ENCODE peak calls at places on chromosomes 2 and 18, in four cellular contexts. D is omental fat pad, T is AG09319, V is AG10803. W is an unnamed sample.

GRCh38 chr2:60483400-60483799 is 70.1 kb downstream of the BCL11A start:
- DNase-seq in D (no peak), T (no peak), V (peak), W (peak)

GRCh38 chr2:240132651-240132980 is 3.5 kb downstream of the COPS9 start:
- DNase-seq in D (no peak), T (no peak), V (no peak), W (no peak)

GRCh38 chr2:70036290-70036689 is 51.0 kb upstream of the PCBP1 start:
- DNase-seq in D (no peak), T (no peak), V (no peak), W (no peak)

GRCh38 chr2:19235308-19235707 is 123.1 kb downstream of the OSR1 start:
- DNase-seq in D (no peak), T (peak), V (peak), W (peak)

GRCh38 chr2:234308814-234309195 is 188.1 kb downstream of the ARL4C start:
- DNase-seq in D (no peak), T (no peak), V (peak), W (peak)

GRCh38 chr2:113791697-113792590 is 35.5 kb upstream of the SLC35F5 start:
- DNase-seq in D (no peak), T (peak), V (peak), W (no peak)

GRCh38 chr18:76338088-76338487 is 157.0 kb downstream of the ZNF516 start:
- DNase-seq in D (no peak), T (no peak), V (no peak), W (no peak)

GRCh38 chr2:205197468-205198129 is 484.7 kb upstream of the NRP2 start:
- DNase-seq in D (no peak), T (no peak), V (no peak), W (no peak)

GRCh38 chr2:239588451-239589269 is 187.8 kb upstream of the HDAC4 start:
- DNase-seq in D (no peak), T (no peak), V (no peak), W (no peak)

GRCh38 chr2:132560562-132560961 is 109.4 kb downstream of the LYPD1 start:
- DNase-seq in D (no peak), T (no peak), V (no peak), W (no peak)

GRCh38 chr18:31049189-31049588 is 6.6 kb upstream of the DSC3 start:
- DNase-seq in D (no peak), T (no peak), V (no peak), W (no peak)

GRCh38 chr2:105052773-105053172 is 14.9 kb downstream of the MRPS9 start:
- DNase-seq in D (no peak), T (no peak), V (no peak), W (no peak)

GRCh38 chr2:230230087-230230486 is 4.6 kb downstream of the SP140 start:
- DNase-seq in D (no peak), T (no peak), V (peak), W (peak)

GRCh38 chr2:126837926-126838717 is 60.6 kb upstream of the TEX51 start:
- DNase-seq in D (no peak), T (no peak), V (no peak), W (no peak)

GRCh38 chr2:16663121-16663905 is 2.3 kb downstream of the CYRIA start:
- DNase-seq in D (no peak), T (no peak), V (no peak), W (no peak)

GRCh38 chr2:71608034-71608433 is 154.7 kb downstream of the DYSF start:
- DNase-seq in D (peak), T (no peak), V (no peak), W (no peak)

GRCh38 chr18:35971661-35972196 is 750 bp upstream of the RMP24 start:
- DNase-seq in D (no peak), T (no peak), V (no peak), W (no peak)

GRCh38 chr2:60644942-60645341 is 91.5 kb upstream of the BCL11A start:
- DNase-seq in D (no peak), T (no peak), V (no peak), W (no peak)

GRCh38 chr2:66084948-66085590 is 349.9 kb upstream of the MEIS1 start:
- DNase-seq in D (no peak), T (no peak), V (no peak), W (no peak)

GRCh38 chr2:66494708-66495107 is 59.8 kb downstream of the MEIS1 start:
- DNase-seq in D (peak), T (peak), V (peak), W (peak)

GRCh38 chr18:76365561-76365960 is 129.5 kb downstream of the ZNF516 start:
- DNase-seq in D (no peak), T (no peak), V (no peak), W (no peak)

GRCh38 chr2:215354771-215355695 is 43.2 kb downstream of the ATIC start:
- DNase-seq in D (no peak), T (no peak), V (peak), W (peak)

GRCh38 chr18:12883003-12883683 is 894 bp downstream of the PTPN2 start:
- DNase-seq in D (no peak), T (no peak), V (no peak), W (no peak)

GRCh38 chr18:12882416-12882815 is 1.6 kb downstream of the PTPN2 start:
- DNase-seq in D (no peak), T (no peak), V (peak), W (no peak)

GRCh38 chr18:12884521-12885323 is 685 bp upstream of the PTPN2 start:
- DNase-seq in D (no peak), T (no peak), V (peak), W (no peak)

GRCh38 chr18:12885500-12885899 is 1.5 kb upstream of the PTPN2 start:
- DNase-seq in D (no peak), T (no peak), V (no peak), W (no peak)

DNA sequence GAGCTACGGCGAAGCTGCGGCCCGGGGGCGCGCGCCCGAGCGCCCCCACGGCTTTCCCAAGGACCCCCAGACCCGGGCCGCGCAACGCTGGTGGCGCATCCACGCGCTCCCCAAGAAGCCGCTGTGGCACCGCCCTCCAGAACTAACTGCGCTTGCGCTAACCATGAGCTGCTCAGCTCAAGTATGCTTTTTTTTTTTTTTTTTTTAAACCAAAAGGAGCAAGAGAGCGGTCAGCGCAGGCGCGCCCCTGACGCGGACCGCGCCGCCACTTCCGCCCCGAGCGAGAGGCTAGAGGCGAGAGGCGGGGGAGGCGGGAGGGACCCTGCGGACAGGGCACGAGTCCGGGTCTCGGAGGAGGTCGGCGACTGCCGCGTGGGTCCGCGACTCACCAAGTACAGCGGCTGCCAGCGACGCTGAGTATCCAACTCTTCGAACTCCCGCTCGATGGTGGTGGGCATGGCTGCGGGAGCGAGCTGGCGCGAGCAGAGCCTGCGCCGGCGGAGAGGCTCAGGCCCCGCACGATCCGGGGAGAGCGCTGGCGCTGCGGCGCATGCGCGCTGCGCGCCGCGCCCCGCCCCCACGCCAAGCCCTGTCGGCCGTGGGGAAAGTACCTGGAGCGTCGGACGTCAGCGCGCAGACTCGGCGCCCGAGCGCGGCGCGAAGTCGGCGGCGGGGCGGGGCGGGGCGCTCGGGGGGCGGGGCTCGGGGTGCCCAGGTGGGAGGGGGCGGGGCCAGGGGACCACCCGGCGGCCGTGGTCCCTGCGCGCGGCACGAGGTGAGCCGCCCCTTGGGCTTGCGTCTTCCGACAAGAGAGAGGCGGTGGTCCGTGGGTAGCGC is at the start of gene PTPN2:
- DNase-seq in D (peak), T (peak), V (peak), W (peak)
- TF ChIP-seq CTCF in D (no peak), T (no peak), V (no peak), W (no peak)

DNA sequence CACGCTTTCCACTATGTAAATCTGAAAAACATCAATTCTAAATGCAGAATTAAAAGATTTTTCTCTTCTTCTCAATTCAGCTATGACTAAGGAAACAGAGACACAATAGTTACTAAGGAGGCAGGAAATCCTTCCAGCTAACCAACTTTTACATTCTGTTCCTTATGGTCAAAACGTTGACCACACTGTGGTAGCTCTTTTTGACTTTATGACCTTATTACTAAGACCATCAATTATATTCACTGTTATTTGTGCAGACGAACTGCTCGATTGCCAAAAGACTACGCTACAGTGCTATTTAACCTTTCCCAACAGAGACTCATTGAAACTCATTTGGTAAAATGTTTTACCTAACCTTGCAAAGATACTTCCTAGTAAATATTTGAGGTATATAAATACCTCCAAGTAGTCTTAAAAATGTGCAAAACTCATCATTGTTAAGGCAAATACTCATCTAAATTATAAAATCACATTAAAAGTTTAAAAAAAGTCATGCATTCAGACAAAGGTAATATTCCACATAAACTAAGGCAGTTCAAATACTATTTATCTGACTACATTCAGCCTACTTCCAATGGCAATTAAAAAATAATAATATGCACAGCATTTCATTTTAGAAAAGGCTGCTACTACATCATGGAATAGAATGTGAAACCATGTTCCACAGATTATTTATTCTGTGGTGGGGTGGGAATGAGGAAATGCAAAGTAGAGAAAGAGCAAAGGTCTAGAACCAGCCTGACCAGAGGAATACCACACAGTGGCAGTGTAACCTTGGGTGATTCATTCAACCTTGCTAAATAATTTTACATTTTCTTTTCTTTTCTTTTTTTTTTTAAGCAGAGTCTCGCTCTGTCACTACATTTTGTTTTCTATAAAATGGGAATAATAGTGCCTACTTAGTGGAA is 139.8 kb downstream of the THADA start:
- DNase-seq in D (no peak), T (no peak), V (peak), W (no peak)
- TF ChIP-seq CTCF in D (no peak), T (no peak), V (no peak), W (no peak)

GRCh38 chr18:54899500-54899899 is 59.8 kb downstream of the CCDC68 start:
- DNase-seq in D (no peak), T (no peak), V (no peak), W (no peak)
- TF ChIP-seq CTCF in D (no peak), T (no peak), V (no peak), W (no peak)

GRCh38 chr2:174344716-174345472 is 10.1 kb downstream of the SP9 start:
- DNase-seq in D (no peak), T (no peak), V (peak), W (no peak)
- TF ChIP-seq CTCF in D (no peak), T (peak), V (peak), W (peak)

GRCh38 chr18:52348209-52348608 is 8.2 kb downstream of the DCC start:
- DNase-seq in D (no peak), T (no peak), V (no peak), W (no peak)
- TF ChIP-seq CTCF in D (no peak), T (no peak), V (peak), W (peak)

DNA sequence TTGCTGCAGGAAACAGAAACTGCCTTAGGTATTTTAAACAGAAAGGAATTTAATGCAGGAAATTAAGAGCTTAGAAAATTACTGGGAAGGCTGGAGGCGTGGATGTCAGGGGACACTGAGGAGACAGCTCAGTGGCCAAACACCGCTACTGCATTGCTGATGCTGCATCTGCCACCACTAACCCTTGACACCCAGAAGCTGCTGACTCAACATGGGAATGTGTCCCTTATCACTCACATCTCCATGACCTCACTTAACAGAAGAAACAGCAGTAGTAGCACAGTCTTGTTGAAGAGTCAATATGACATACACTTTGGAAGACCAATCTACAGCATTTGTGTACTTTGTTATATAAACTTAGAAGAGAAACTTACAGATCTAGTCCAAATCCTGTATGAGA is 906.1 kb downstream of the SLC4A3 start:
- DNase-seq in D (no peak), T (no peak), V (peak), W (no peak)
- TF ChIP-seq CTCF in D (no peak), T (no peak), V (peak), W (peak)

GRCh38 chr2:64651590-64651989 is 2.1 kb downstream of the SERTAD2 start:
- DNase-seq in D (no peak), T (no peak), V (no peak), W (no peak)

GRCh38 chr2:64654993-64655666 is 1.4 kb upstream of the SERTAD2 start:
- DNase-seq in D (no peak), T (no peak), V (peak), W (no peak)

GRCh38 chr2:64652231-64653173 is 1.2 kb downstream of the SERTAD2 start:
- DNase-seq in D (no peak), T (no peak), V (peak), W (no peak)

GRCh38 chr2:64654063-64654811 is 524 bp upstream of the SERTAD2 start:
- DNase-seq in D (no peak), T (peak), V (peak), W (peak)

GRCh38 chr2:64653174-64654062 is at the start of gene SERTAD2:
- DNase-seq in D (no peak), T (peak), V (peak), W (peak)
- TF ChIP-seq CTCF in D (no peak), T (no peak), V (no peak), W (peak)